ENCODE peak calls at places on chromosomes 5 and 9, in nine cellular contexts. R is CD4-positive, CD25-positive, alpha-beta regulatory T cell; U is CD8-positive, alpha-beta T cell; L is aorta; P is tibial nerve; B is right lobe of liver; Y is tibial artery; G is HCT116; W is CD4-positive, alpha-beta T cell. C is an unnamed sample.

GRCh38 chr5:74272831-74273545 is 367.5 kb downstream of the ENC1 start:
- DNase-seq in W (no peak), B (no peak), G (no peak), P (no peak), U (no peak), Y (no peak), R (no peak), L (no peak), C (no peak)

GRCh38 chr5:154642499-154643245 is 112.5 kb upstream of the LARP1 start:
- DNase-seq in B (no peak), L (no peak), W (no peak), Y (no peak), P (no peak), U (no peak), G (peak; percentile 16), R (peak; percentile 16), C (no peak)

GRCh38 chr9:109307380-109308240 is 13.2 kb downstream of the EPB41L4B start:
- DNase-seq in R (no peak), P (no peak), Y (no peak), B (peak; percentile 74), G (no peak), W (no peak), L (no peak), U (no peak), C (no peak)

GRCh38 chr9:14245901-14246525 is 67.9 kb downstream of the NFIB start:
- DNase-seq in G (no peak), R (no peak), B (no peak), Y (no peak), U (no peak), P (no peak), W (no peak), L (no peak), C (no peak)

GRCh38 chr9:69036319-69036718 is 767 bp downstream of the FXN start:
- DNase-seq in L (no peak), R (no peak), U (peak; percentile 52), P (no peak), G (no peak), B (peak; percentile 31), Y (no peak), W (peak; percentile 2), C (no peak)

GRCh38 chr5:56564451-56565223 is 250.7 kb upstream of the MAP3K1 start:
- DNase-seq in G (no peak), L (no peak), P (no peak), R (no peak), Y (no peak), B (no peak), W (no peak), U (no peak), C (no peak)

GRCh38 chr5:138452720-138453119 is 12.6 kb upstream of the EGR1 start:
- DNase-seq in B (no peak), R (no peak), W (no peak), Y (no peak), P (no peak), G (no peak), L (no peak), U (no peak), C (no peak)

GRCh38 chr5:109823597-109823996 is 133.9 kb downstream of the MAN2A1 start:
- DNase-seq in R (no peak), W (no peak), P (no peak), U (no peak), Y (no peak), G (no peak), B (no peak), L (no peak), C (no peak)

GRCh38 chr5:14204785-14205321 is 61.7 kb downstream of the TRIO start:
- DNase-seq in G (no peak), L (no peak), U (no peak), B (peak; percentile 76), R (no peak), Y (peak; percentile 68), P (peak; percentile 57), W (no peak), C (no peak)

GRCh38 chr9:124180557-124180956 is 77.2 kb upstream of the NEK6 start:
- DNase-seq in B (no peak), W (no peak), G (no peak), Y (peak; percentile 38), P (peak; percentile 46), L (no peak), U (no peak), R (no peak), C (peak; percentile 16)

GRCh38 chr5:34684281-34684979 is 28.3 kb downstream of the RAI14 start:
- DNase-seq in R (no peak), U (no peak), B (no peak), P (no peak), G (peak; percentile 24), Y (no peak), L (no peak), W (no peak), C (no peak)

GRCh38 chr9:136438909-136439549 is 616 bp downstream of the INPP5E start:
- DNase-seq in P (no peak), L (no peak), W (peak; percentile 50), R (peak; percentile 68), U (peak; percentile 64), B (peak; percentile 47), G (no peak), Y (no peak), C (no peak)

GRCh38 chr9:124261787-124262595 is 4.2 kb downstream of the NEK6 start:
- DNase-seq in R (no peak), W (no peak), P (no peak), U (no peak), G (no peak), Y (no peak), B (no peak), L (no peak), C (no peak)

GRCh38 chr5:75611324-75612210 is at the start of gene ANKDD1B:
- DNase-seq in B (peak; percentile 41), G (no peak), L (peak; percentile 80), R (peak; percentile 8), U (no peak), W (no peak), P (no peak), Y (peak; percentile 26), C (no peak)

GRCh38 chr5:177290816-177291596 is 12.5 kb downstream of the RAB24 start:
- DNase-seq in Y (no peak), R (no peak), U (no peak), P (no peak), G (no peak), L (no peak), B (no peak), W (no peak), C (no peak)

DNA sequence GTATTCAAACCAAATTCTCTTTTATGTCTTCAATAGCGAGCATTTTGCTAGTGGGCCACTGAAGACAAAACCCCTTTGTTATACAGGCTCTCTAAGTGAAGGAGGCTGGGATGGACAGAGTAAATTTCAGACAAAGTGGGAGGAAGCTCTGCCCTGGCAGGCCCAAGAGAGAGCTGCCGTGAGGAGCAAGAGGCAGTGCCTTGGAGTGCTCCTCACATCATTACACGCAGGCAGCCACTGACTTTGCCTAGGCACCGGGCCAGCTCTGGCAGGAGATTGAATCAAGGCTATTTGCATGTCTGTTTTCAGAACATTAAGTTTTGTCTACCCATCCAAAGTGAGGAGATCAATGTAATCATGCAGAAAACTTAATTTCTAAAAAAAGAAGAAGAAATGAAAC is 167.7 kb downstream of the CCDC192 start:
- DNase-seq in B (no peak), G (no peak), W (no peak), Y (peak; percentile 79), P (peak; percentile 50), L (peak; percentile 82), R (no peak), U (no peak), C (no peak)
- H3K27ac ChIP-seq in B (no peak overlapping the region), G (no peak overlapping the region), W (no peak overlapping the region), Y (peak overlapping the region; percentile 26), P (peak overlapping the region; percentile 22), L (no peak overlapping the region), R (no peak overlapping the region), U (no peak overlapping the region), C (no peak overlapping the region)

GRCh38 chr5:149211566-149211965 is 60.1 kb upstream of the AFAP1L1 start:
- DNase-seq in B (no peak), P (no peak), G (no peak), U (no peak), W (no peak), Y (no peak), L (no peak), R (no peak), C (peak; percentile 21)
- H3K27ac ChIP-seq in B (no peak overlapping the region), P (no peak overlapping the region), G (no peak overlapping the region), U (no peak overlapping the region), W (no peak overlapping the region), Y (no peak overlapping the region), L (no peak overlapping the region), R (no peak overlapping the region), C (peak overlapping the region; percentile 97)

GRCh38 chr5:115599502-115599901 is 2.8 kb downstream of the TICAM2 start:
- DNase-seq in U (no peak), G (no peak), R (no peak), B (no peak), P (no peak), W (no peak), Y (no peak), L (no peak), C (no peak)

GRCh38 chr5:115601709-115602584 is at the start of gene TICAM2:
- DNase-seq in L (peak; percentile 86), R (peak; percentile 65), G (no peak), B (peak; percentile 76), P (peak; percentile 59), U (peak; percentile 65), W (peak; percentile 56), Y (peak; percentile 72), C (no peak)

GRCh38 chr5:115602585-115603125 is 376 bp upstream of the TICAM2 start:
- DNase-seq in W (no peak), U (no peak), R (no peak), G (no peak), P (no peak), L (no peak), B (no peak), Y (no peak), C (no peak)

GRCh38 chr5:115599924-115600323 is 2.4 kb downstream of the TICAM2 start:
- DNase-seq in L (no peak), Y (no peak), W (no peak), R (no peak), P (no peak), U (no peak), B (no peak), G (no peak), C (no peak)

GRCh38 chr5:115600771-115601170 is 1.5 kb downstream of the TICAM2 start:
- DNase-seq in G (no peak), Y (no peak), P (no peak), W (no peak), L (no peak), B (no peak), U (no peak), R (no peak), C (no peak)
- H3K27ac ChIP-seq in G (no peak overlapping the region), Y (peak overlapping the region; percentile 96), P (peak overlapping the region; percentile 18), W (no peak overlapping the region), L (no peak overlapping the region), B (no peak overlapping the region), U (no peak overlapping the region), R (no peak overlapping the region), C (no peak overlapping the region)

GRCh38 chr9:91477106-91477505 is 53.5 kb upstream of the NFIL3 start:
- DNase-seq in L (no peak), G (no peak), P (no peak), U (no peak), R (no peak), Y (no peak), B (no peak), W (no peak), C (no peak)
- H3K27ac ChIP-seq in L (no peak overlapping the region), G (no peak overlapping the region), P (no peak overlapping the region), U (no peak overlapping the region), R (no peak overlapping the region), Y (no peak overlapping the region), B (no peak overlapping the region), W (no peak overlapping the region), C (no peak overlapping the region)

C was measured in AG04450.